ENCODE peak calls at places on chromosomes 3 and 15, in five cellular contexts. X is mucosa of descending colon, O is kidney, Z is AG04449, E is fibroblast of villous mesenchyme. C is an unnamed sample.

GRCh38 chr3:105362021-105362665 is 4.6 kb upstream of the ALCAM start:
- DNase-seq in X (no peak), O (no peak), Z (no peak), E (peak), C (no peak)

GRCh38 chr3:120203016-120203415 is 82.0 kb downstream of the GPR156 start:
- DNase-seq in X (no peak), O (no peak), Z (peak), E (peak), C (peak)

GRCh38 chr15:70362911-70363310 is 265.2 kb upstream of the TLE3 start:
- DNase-seq in X (peak), O (no peak), Z (no peak), E (peak), C (no peak)

GRCh38 chr15:83292317-83292716 is 7.9 kb upstream of the BNC1 start:
- DNase-seq in X (no peak), O (no peak), Z (no peak), E (no peak), C (no peak)

GRCh38 chr15:39202641-39203040 is 378.2 kb upstream of the THBS1 start:
- DNase-seq in X (no peak), O (no peak), Z (no peak), E (peak), C (no peak)

GRCh38 chr3:10997196-10997595 is 4.6 kb downstream of the SLC6A1 start:
- DNase-seq in X (no peak), O (no peak), Z (no peak), E (no peak), C (no peak)

GRCh38 chr3:72060447-72061034 is 275.6 kb upstream of the PROK2 start:
- DNase-seq in X (no peak), O (no peak), Z (no peak), E (no peak), C (no peak)

GRCh38 chr15:79311901-79312553 is 1.1 kb downstream of the TMED3 start:
- DNase-seq in X (peak), O (no peak), Z (no peak), E (no peak), C (no peak)

GRCh38 chr3:153704115-153704514 is 417.1 kb upstream of the ARHGEF26 start:
- DNase-seq in X (no peak), O (no peak), Z (no peak), E (no peak), C (no peak)

DNA sequence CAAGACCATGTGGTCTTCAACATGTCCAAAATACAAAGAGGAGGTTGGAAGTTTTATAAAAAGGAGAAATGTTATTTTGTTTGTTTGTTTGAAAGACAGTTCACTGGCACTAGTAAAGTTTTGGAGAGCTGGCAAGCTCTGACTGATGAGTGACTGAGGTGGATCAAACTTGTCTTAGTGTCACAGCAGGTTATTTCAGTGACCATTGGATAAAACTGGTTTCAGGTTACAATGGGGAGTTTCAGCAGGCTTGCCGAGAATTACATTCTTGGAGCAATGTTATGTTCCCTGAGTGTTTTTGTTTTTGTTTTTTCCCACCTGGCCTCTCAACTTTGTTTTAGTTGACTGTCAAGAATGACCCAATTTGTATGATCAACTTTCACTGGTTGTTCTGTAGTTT is 414.5 kb upstream of the ARHGEF26 start:
- DNase-seq in X (no peak), O (no peak), Z (no peak), E (peak), C (no peak)
- H3K4me3 ChIP-seq in X (no peak), O (no peak), Z (no peak), E (no peak), C (no peak)

GRCh38 chr3:112615942-112616731 is 24.8 kb downstream of the CCDC80 start:
- DNase-seq in X (no peak), O (no peak), Z (no peak), E (no peak), C (no peak)
- TF ChIP-seq CTCF in X (no peak), O (no peak), Z (no peak), E (no peak), C (no peak)

GRCh38 chr3:66472313-66473134 is 28.3 kb downstream of the LRIG1 start:
- DNase-seq in X (no peak), O (no peak), Z (no peak), E (peak), C (no peak)

GRCh38 chr3:66469220-66469640 is 31.6 kb downstream of the LRIG1 start:
- DNase-seq in X (no peak), O (no peak), Z (no peak), E (peak), C (no peak)

GRCh38 chr3:66473181-66473580 is 27.6 kb downstream of the LRIG1 start:
- DNase-seq in X (no peak), O (no peak), Z (no peak), E (peak), C (no peak)

GRCh38 chr3:66470285-66470684 is 30.5 kb downstream of the LRIG1 start:
- DNase-seq in X (no peak), O (no peak), Z (no peak), E (no peak), C (no peak)

GRCh38 chr3:66470956-66471686 is 29.7 kb downstream of the LRIG1 start:
- DNase-seq in X (no peak), O (peak), Z (no peak), E (no peak), C (no peak)
- H3K4me3 ChIP-seq in X (no peak), O (no peak), Z (no peak), E (no peak), C (no peak)

GRCh38 chr3:112654979-112655378 is 14.0 kb upstream of the CCDC80 start:
- DNase-seq in X (no peak), O (no peak), Z (no peak), E (no peak), C (no peak)
- TF ChIP-seq CTCF in X (no peak), O (peak), Z (no peak), E (peak), C (peak)

GRCh38 chr3:22907796-22908195 is 295.3 kb upstream of the UBE2E2 start:
- DNase-seq in X (no peak), O (no peak), Z (no peak), E (no peak), C (no peak)
- H3K4me3 ChIP-seq in X (no peak), O (no peak), Z (no peak), E (no peak), C (no peak)

GRCh38 chr3:109050591-109051167 is 67.3 kb downstream of the MORC1 start:
- DNase-seq in X (no peak), O (no peak), Z (no peak), E (peak), C (peak)
- TF ChIP-seq CTCF in X (no peak), O (peak), Z (peak), E (peak), C (peak)

GRCh38 chr3:27714692-27715453 is 7.2 kb downstream of the EOMES start:
- DNase-seq in X (peak), O (peak), Z (no peak), E (no peak), C (no peak)

GRCh38 chr3:27713066-27713400 is 9.1 kb downstream of the EOMES start:
- DNase-seq in X (no peak), O (no peak), Z (no peak), E (no peak), C (no peak)

GRCh38 chr3:27713435-27713880 is 8.7 kb downstream of the EOMES start:
- DNase-seq in X (no peak), O (no peak), Z (no peak), E (no peak), C (no peak)

GRCh38 chr3:27714101-27714526 is 8.0 kb downstream of the EOMES start:
- DNase-seq in X (no peak), O (no peak), Z (no peak), E (no peak), C (no peak)

DNA sequence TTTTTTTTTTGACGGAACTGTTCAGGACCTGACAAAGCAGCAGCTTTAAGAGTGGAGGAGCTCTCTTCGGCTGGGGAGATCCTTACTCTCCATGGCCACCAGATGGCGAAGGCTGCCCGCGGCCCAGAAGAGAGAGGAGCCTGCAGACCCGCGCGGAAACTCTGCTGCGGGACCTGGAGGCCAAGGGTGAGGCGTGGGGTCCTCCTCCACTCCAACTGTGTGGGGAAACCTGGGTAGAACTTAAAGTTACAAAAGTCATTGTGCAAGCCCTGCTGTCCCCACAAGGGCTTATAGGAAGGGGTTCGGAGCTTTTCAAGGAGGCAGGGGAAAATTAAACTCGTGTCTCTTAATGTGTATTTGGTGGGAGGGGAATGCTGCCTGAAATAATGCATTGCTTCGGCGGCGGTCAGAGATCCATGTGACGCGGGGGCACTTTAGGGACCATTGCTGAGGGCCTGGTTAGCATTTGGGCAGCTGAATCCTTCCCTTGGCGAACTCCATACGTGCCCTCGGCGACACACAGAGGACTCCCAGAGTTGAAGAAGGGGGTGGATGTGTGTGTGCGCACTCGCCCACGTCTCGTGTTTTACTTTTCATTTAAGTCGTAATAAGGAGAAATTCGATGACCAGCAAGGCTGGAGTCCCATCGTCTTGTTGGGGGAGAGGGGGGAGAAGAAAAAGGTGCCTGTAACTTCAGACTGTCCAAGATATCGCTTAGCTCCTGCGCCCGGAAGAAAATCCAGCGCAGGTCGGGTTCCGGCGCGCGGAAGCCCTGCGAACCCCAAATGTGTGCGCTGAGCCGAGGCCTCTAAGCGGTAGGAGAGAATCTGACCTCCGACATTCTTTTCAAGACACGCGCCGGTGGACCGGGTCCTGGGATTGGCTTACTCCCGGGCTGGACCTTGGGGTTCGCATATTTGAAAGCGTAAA is 9.7 kb downstream of the EOMES start:
- DNase-seq in X (peak), O (peak), Z (peak), E (peak), C (peak)
- H3K4me3 ChIP-seq in X (no peak), O (peak), Z (peak), E (peak), C (peak)

DNA sequence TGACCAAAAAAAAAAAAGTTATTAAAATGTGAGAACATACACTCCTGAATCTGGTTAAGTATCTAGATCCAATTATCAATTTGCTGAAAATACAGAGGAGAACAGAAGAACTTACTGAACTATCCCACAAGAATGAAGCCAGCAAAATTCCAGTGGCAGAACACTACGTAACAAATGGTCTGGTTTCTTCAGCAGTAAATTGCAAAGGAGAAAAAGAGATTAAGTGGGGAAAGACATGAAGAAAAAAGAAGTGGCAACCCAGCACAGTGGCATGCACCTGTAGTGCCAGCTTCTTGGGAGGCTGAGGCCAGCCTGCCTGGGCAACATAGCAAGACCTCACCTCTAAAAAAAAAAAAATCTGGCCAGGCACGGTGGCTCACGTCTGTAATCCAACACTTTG is 62.1 kb downstream of the LHFPL4 start:
- DNase-seq in X (no peak), O (no peak), Z (no peak), E (no peak), C (no peak)
- TF ChIP-seq CTCF in X (no peak), O (no peak), Z (no peak), E (no peak), C (no peak)

C was measured in astrocyte of the cerebellum.